ENCODE peak calls at places on chromosomes 4 and X, in ten cellular contexts. F, L, T, Z, G, B, U, P, A and M are unnamed samples.

GRCh38 chrX:155757366-155757765 is 123.8 kb upstream of the VAMP7 start:
- DNase-seq in L (no peak), T (no peak), U (no peak), P (no peak), B (no peak), F (no peak), Z (no peak), A (no peak), G (no peak), M (no peak)

GRCh38 chr4:2741626-2742025 is 14.5 kb downstream of the TNIP2 start:
- DNase-seq in T (no peak), F (no peak), L (peak), U (no peak), A (no peak), G (no peak), Z (no peak), P (no peak), B (no peak), M (no peak)

GRCh38 chr4:150315175-150315574 is 236.9 kb downstream of the DCLK2 start:
- DNase-seq in B (no peak), F (no peak), A (no peak), G (no peak), U (no peak), T (no peak), P (no peak), L (no peak), Z (peak), M (no peak)

GRCh38 chr4:16162891-16163290 is 63.4 kb downstream of the TAPT1 start:
- DNase-seq in Z (no peak), A (no peak), L (no peak), F (no peak), U (no peak), G (no peak), P (no peak), T (no peak), B (no peak), M (no peak)

GRCh38 chr4:13988347-13989265 is 361.1 kb upstream of the BOD1L1 start:
- DNase-seq in T (no peak), L (no peak), P (peak), U (no peak), F (no peak), B (no peak), Z (no peak), G (peak), A (no peak), M (no peak)

GRCh38 chrX:74449322-74449936 is 28.1 kb downstream of the SLC16A2 start:
- DNase-seq in G (no peak), T (no peak), U (peak), B (peak), P (no peak), L (no peak), Z (no peak), A (no peak), F (no peak), M (no peak)

GRCh38 chr4:183876268-183876934 is 28.7 kb upstream of the STOX2 start:
- DNase-seq in G (peak), U (no peak), L (peak), P (peak), A (no peak), F (peak), Z (no peak), T (peak), B (no peak), M (no peak)

GRCh38 chr4:48133668-48134444 is at the start of gene TXK:
- DNase-seq in B (no peak), L (no peak), G (no peak), P (no peak), T (no peak), U (no peak), A (no peak), Z (no peak), F (no peak), M (no peak)

GRCh38 chr4:181166742-181167399 is 1076.3 kb upstream of the TENM3 start:
- DNase-seq in A (no peak), L (no peak), T (no peak), G (no peak), F (no peak), B (no peak), P (no peak), Z (no peak), U (no peak), M (no peak)

GRCh38 chr4:134740290-134740689 is 538.7 kb upstream of the PABPC4L start:
- DNase-seq in F (no peak), U (no peak), Z (no peak), T (no peak), A (no peak), B (no peak), P (no peak), G (no peak), L (no peak), M (no peak)

GRCh38 chr4:109764376-109764775 is 34.5 kb upstream of the PLA2G12A start:
- DNase-seq in A (no peak), Z (no peak), U (no peak), G (no peak), T (no peak), P (no peak), L (no peak), B (no peak), F (no peak), M (no peak)

GRCh38 chr4:72860766-72861165 is 208.8 kb downstream of the COX18 start:
- DNase-seq in G (no peak), T (no peak), A (no peak), Z (no peak), F (no peak), U (no peak), P (no peak), L (no peak), B (no peak), M (no peak)

GRCh38 chrX:49103637-49104036 is 19.9 kb downstream of the GPKOW start:
- DNase-seq in G (no peak), Z (no peak), T (no peak), A (no peak), L (no peak), U (no peak), B (no peak), P (no peak), F (no peak), M (no peak)

GRCh38 chrX:137032378-137032694 is 1.5 kb downstream of the GPR101 start:
- DNase-seq in L (no peak), Z (no peak), U (no peak), T (no peak), A (no peak), P (no peak), F (no peak), G (no peak), B (no peak), M (no peak)

GRCh38 chr4:78437608-78438088 is 113.9 kb upstream of the ANXA3 start:
- DNase-seq in Z (no peak), G (no peak), A (no peak), P (peak), B (no peak), L (no peak), F (no peak), U (no peak), T (no peak), M (no peak)

GRCh38 chrX:149527705-149528104 is 13.1 kb upstream of the EOLA1 start:
- DNase-seq in P (no peak), G (no peak), F (no peak), T (no peak), A (peak), U (no peak), L (no peak), B (no peak), Z (peak), M (no peak)

GRCh38 chrX:155857561-155857960 is 23.6 kb upstream of the VAMP7 start:
- DNase-seq in B (no peak), F (no peak), T (no peak), G (no peak), P (no peak), A (peak), Z (peak), L (no peak), U (no peak), M (no peak)

GRCh38 chr4:145839151-145839550 is 99.5 kb downstream of the ZNF827 start:
- DNase-seq in B (no peak), F (no peak), P (no peak), U (no peak), Z (peak), A (no peak), G (no peak), L (peak), T (no peak), M (no peak)

GRCh38 chr4:112082954-112083586 is 62.2 kb upstream of the FAM241A start:
- DNase-seq in F (no peak), T (no peak), L (no peak), G (no peak), B (peak), A (no peak), U (no peak), Z (no peak), P (no peak), M (no peak)

GRCh38 chr4:16034010-16034829 is 49.6 kb downstream of the PROM1 start:
- DNase-seq in L (no peak), B (no peak), Z (no peak), P (no peak), T (no peak), A (no peak), G (no peak), U (no peak), F (no peak), M (no peak)

GRCh38 chrX:120750381-120750780 is 120.5 kb upstream of the C1GALT1C1 start:
- DNase-seq in A (no peak), T (no peak), F (no peak), G (no peak), P (no peak), B (no peak), L (no peak), U (no peak), Z (no peak), M (no peak)

GRCh38 chr4:68129793-68130192 is at the start of gene TMPRSS11F:
- DNase-seq in G (no peak), A (no peak), P (no peak), L (no peak), T (no peak), U (no peak), Z (no peak), B (peak), F (no peak), M (no peak)

GRCh38 chrX:19739683-19740082 is 147.7 kb downstream of the SH3KBP1 start:
- DNase-seq in L (no peak), P (peak), A (peak), G (peak), B (peak), U (peak), Z (peak), F (peak), T (no peak), M (peak)

GRCh38 chr4:41281038-41281634 is 24.4 kb downstream of the UCHL1 start:
- DNase-seq in P (no peak), T (no peak), U (no peak), A (peak), L (no peak), F (peak), Z (peak), B (peak), G (peak), M (peak)

GRCh38 chrX:50067435-50068292 is 133.1 kb downstream of the AKAP4 start:
- DNase-seq in U (no peak), F (peak), A (no peak), P (no peak), T (no peak), B (no peak), Z (peak), L (no peak), G (no peak), M (no peak)

GRCh38 chr4:4585012-4585670 is 43.3 kb upstream of the STX18 start:
- DNase-seq in F (no peak), P (no peak), A (no peak), T (no peak), U (no peak), Z (no peak), B (no peak), G (no peak), L (no peak), M (no peak)

GRCh38 chr4:174764105-174764729 is 64.8 kb downstream of the GLRA3 start:
- DNase-seq in T (no peak), Z (no peak), B (peak), P (no peak), L (no peak), F (no peak), U (no peak), G (no peak), A (peak), M (peak)

GRCh38 chr4:32525420-32525819 is 1805.3 kb downstream of the PCDH7 start:
- DNase-seq in A (no peak), B (no peak), T (no peak), G (no peak), P (no peak), Z (no peak), L (no peak), U (no peak), F (no peak), M (no peak)

GRCh38 chr4:183097251-183098079 is 1.6 kb upstream of the WWC2 start:
- DNase-seq in G (peak), L (peak), B (no peak), F (peak), A (no peak), P (peak), T (no peak), U (peak), Z (peak), M (peak)

GRCh38 chr4:37949636-37950426 is 10.4 kb upstream of the PTTG2 start:
- DNase-seq in A (no peak), U (no peak), G (no peak), P (no peak), B (no peak), F (no peak), L (no peak), Z (no peak), T (no peak), M (no peak)

GRCh38 chr4:137393043-137393442 is 139.3 kb downstream of the PCDH18 start:
- DNase-seq in L (no peak), Z (no peak), A (no peak), P (no peak), G (no peak), T (no peak), U (no peak), B (no peak), F (no peak), M (no peak)

GRCh38 chr4:109434007-109434792 is 585 bp downstream of the SEC24B start:
- DNase-seq in Z (peak), A (peak), U (no peak), B (no peak), G (peak), T (no peak), L (no peak), P (peak), F (peak), M (peak)

GRCh38 chr4:114312349-114312748 is 286.3 kb upstream of the UGT8 start:
- DNase-seq in U (no peak), L (no peak), T (no peak), B (no peak), F (no peak), P (no peak), G (no peak), Z (no peak), A (peak), M (no peak)

GRCh38 chr4:147056951-147057630 is 111.4 kb upstream of the TTC29 start:
- DNase-seq in P (no peak), L (no peak), G (no peak), F (no peak), B (no peak), U (no peak), T (no peak), Z (no peak), A (peak), M (no peak)

DNA sequence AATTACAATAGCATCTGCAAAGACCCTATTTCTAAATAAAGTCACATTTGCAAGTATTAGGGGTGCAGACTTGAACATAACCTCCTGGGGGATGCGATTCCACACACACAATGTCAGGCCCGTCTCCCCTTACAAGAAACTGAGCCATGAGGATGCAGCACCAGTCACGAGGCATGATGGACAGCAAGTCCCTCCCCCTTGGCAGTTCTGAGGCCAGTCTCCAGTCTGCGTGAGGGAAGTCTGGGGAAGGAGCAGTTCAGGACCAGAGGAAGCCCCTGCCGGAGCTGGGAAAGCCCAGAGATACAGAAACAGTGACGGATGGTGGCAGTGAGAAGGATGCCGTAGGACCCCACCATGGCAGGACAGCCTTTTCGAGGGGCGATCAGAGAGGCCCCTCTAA is 9.4 kb downstream of the FAM53A start:
- DNase-seq in A (no peak), B (no peak), U (no peak), P (no peak), T (no peak), L (peak), G (no peak), Z (no peak), F (no peak), M (no peak)
- TF ChIP-seq CTCF in A (no peak), B (no peak), U (no peak), P (no peak), T (no peak), L (no peak), G (no peak), Z (no peak), F (no peak), M (no peak)

DNA sequence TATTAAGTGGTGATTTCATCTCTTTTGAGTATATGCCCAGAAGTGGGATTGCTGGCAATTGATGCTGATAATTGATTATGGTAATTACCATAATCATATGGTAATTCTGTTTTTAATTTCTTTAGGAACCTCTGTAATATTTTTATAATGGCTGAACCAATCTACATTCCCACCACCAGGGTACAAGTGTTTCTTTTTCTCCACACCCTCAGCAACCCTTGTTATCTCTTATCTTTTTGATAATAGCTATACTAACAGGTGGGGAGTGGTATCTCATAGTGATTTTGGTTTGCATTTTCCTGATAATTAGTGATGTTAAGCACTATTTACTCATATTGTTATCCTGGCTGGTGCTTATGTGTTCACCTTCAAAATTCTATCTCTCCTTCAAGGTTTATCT is 212.6 kb downstream of the FMR1NB start:
- DNase-seq in P (no peak), B (no peak), L (no peak), U (no peak), T (no peak), Z (no peak), G (no peak), A (no peak), F (no peak), M (no peak)
- TF ChIP-seq CTCF in P (no peak), B (no peak), L (no peak), U (no peak), T (no peak), Z (peak), G (no peak), A (no peak), F (no peak), M (no peak)

GRCh38 chr4:188417181-188417580 is 277.9 kb downstream of the TRIML1 start:
- DNase-seq in U (no peak), P (no peak), T (no peak), A (no peak), G (no peak), Z (peak), B (no peak), L (no peak), F (no peak), M (no peak)

GRCh38 chr4:188414441-188414840 is 275.2 kb downstream of the TRIML1 start:
- DNase-seq in U (no peak), L (no peak), T (no peak), B (no peak), Z (no peak), F (no peak), G (no peak), A (no peak), P (no peak), M (no peak)

GRCh38 chr4:188412499-188412898 is 273.3 kb downstream of the TRIML1 start:
- DNase-seq in U (no peak), T (no peak), L (no peak), F (no peak), Z (no peak), G (no peak), A (no peak), P (no peak), B (no peak), M (no peak)

GRCh38 chr4:188408244-188409067 is 269.2 kb downstream of the TRIML1 start:
- DNase-seq in G (no peak), Z (no peak), L (no peak), B (no peak), P (no peak), A (no peak), T (no peak), U (no peak), F (no peak), M (no peak)

DNA sequence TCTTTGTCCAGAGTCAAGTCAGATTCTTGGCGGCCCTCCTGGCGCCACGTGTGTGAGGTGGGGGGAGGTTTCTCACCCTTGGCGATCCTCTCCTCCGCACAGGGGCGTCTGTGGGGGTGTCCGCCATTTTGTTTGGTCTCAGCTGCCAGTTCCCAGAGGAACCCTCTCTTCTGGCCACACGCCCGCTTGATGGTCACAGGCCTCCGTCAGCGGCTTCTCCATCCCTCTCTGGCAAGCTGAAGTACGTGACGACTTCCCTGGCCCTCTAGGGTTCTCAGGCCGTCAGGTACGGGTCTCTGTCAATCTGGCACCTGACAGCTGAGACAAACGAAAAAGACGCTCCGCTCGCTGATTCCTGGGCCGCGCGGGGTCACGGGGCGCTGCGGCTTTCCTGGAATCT is 272.6 kb downstream of the TRIML1 start:
- DNase-seq in T (no peak), A (no peak), P (no peak), U (no peak), F (no peak), B (no peak), G (no peak), L (peak), Z (no peak), M (no peak)
- TF ChIP-seq CTCF in T (no peak), A (no peak), P (no peak), U (no peak), F (no peak), B (no peak), G (no peak), L (no peak), Z (no peak), M (no peak)

GRCh38 chrX:134931550-134931949 is 59.2 kb upstream of the SMIM10 start:
- DNase-seq in B (no peak), P (no peak), T (no peak), Z (no peak), U (no peak), G (no peak), F (no peak), L (no peak), A (peak), M (no peak)
- TF ChIP-seq CTCF in B (peak), P (no peak), T (no peak), Z (peak), U (no peak), G (no peak), F (no peak), L (no peak), A (no peak), M (no peak)

DNA sequence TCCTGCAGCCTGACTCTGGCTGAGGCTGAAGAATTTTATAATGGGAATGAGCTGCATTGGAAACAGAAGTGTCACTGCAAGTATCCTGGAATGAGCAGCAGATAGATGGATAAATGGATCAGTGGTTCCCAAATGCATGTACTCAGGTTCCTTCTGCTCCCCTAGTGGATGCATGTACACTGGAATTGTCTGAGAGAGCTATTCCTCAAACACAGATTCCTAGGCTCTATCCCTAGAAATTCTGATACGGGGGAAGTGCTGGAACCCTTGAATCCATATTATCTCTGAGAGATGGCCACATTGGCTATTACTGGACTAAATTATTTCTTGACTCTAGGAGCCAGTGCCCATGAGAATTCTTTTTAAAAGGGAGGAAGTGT is 64.8 kb downstream of the TMEM131L start:
- DNase-seq in F (no peak), A (no peak), L (no peak), P (no peak), U (no peak), B (no peak), G (no peak), Z (no peak), T (no peak), M (no peak)
- TF ChIP-seq CTCF in F (no peak), A (no peak), L (no peak), P (no peak), U (no peak), B (peak), G (peak), Z (peak), T (no peak), M (no peak)

GRCh38 chrX:16461968-16462367 is 188.0 kb upstream of the S100G start:
- DNase-seq in B (no peak), A (no peak), P (no peak), G (no peak), F (no peak), T (no peak), L (no peak), U (no peak), Z (no peak), M (no peak)
- TF ChIP-seq CTCF in B (no peak), A (no peak), P (no peak), G (no peak), F (no peak), T (no peak), L (no peak), U (no peak), Z (no peak), M (no peak)

DNA sequence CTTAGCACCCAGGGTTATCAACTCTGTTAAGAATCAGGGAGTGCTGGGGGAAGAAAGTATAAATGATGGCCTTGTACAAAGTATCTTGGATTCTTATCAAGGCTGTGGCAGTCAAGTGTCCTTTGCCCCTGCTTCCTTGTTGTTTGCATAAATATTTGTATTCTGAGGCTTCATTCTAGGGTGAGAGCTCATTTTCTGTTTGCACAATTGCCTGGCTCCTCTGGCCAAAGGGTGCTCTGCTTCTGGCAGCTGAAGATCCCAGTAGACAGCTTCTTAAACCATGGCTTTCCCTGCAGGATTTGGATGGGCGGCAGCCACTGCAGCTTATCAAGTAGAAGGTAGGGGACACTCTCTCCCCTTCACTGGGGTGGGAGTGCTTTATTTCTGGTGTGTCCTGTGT is at the start of gene GBA3:
- DNase-seq in B (no peak), G (no peak), A (no peak), L (no peak), P (no peak), Z (no peak), T (no peak), U (no peak), F (peak), M (no peak)
- TF ChIP-seq CTCF in B (no peak), G (no peak), A (no peak), L (no peak), P (no peak), Z (peak), T (no peak), U (no peak), F (no peak), M (no peak)